ENCODE peak calls at places on chromosomes 2 and 18, in seven cellular contexts. A is sigmoid colon; C is heart left ventricle; U is OCI-LY7; O is fibroblast of lung; J is kidney; L is CD8-positive, alpha-beta T cell. I is an unnamed sample. For H3K4me1, the result is how much of the 10 kb centered on the place peaks cover.

GRCh38 chr2:156343940-156344301 is 11.4 kb upstream of the NR4A2 start:
- DNase-seq in L (no peak), J (no peak), A (no peak), O (peak), C (no peak), U (no peak), I (no peak)

GRCh38 chr2:20573611-20574422 is 77.1 kb downstream of the HS1BP3 start:
- DNase-seq in L (no peak), J (peak), A (peak), O (peak), C (no peak), U (no peak), I (no peak)

GRCh38 chr2:207474871-207475485 is 54.8 kb upstream of the CREB1 start:
- DNase-seq in O (peak), J (no peak), U (peak), A (no peak), C (peak), L (peak), I (no peak)

GRCh38 chr2:149037851-149038250 is 648 bp upstream of the LYPD6B start:
- DNase-seq in A (no peak), L (no peak), O (no peak), U (peak), J (no peak), C (no peak), I (no peak)

GRCh38 chr2:216516730-216517350 is 18.2 kb downstream of the RPL37A start:
- DNase-seq in L (no peak), O (no peak), A (no peak), C (no peak), J (no peak), U (peak), I (no peak)

GRCh38 chr2:164697688-164698290 is 76.5 kb upstream of the GRB14 start:
- DNase-seq in O (no peak), U (peak), J (no peak), C (no peak), A (no peak), L (no peak), I (no peak)

GRCh38 chr2:28683100-28683706 is 68.4 kb upstream of the PPP1CB start:
- DNase-seq in O (peak), A (peak), U (no peak), J (peak), C (peak), L (no peak), I (peak)

GRCh38 chr2:208373460-208374089 is 33.0 kb upstream of the PTH2R start:
- DNase-seq in U (peak), A (no peak), L (peak), C (no peak), J (no peak), O (peak), I (no peak)

GRCh38 chr2:195447353-195447975 is 209.6 kb upstream of the SLC39A10 start:
- DNase-seq in O (no peak), A (no peak), L (no peak), J (no peak), C (no peak), U (no peak), I (no peak)

GRCh38 chr18:74918276-74918675 is 290.7 kb downstream of the PTGR3 start:
- DNase-seq in C (no peak), L (no peak), J (no peak), U (no peak), O (no peak), A (no peak), I (no peak)

GRCh38 chr2:120758181-120759048 is 22.7 kb downstream of the GLI2 start:
- DNase-seq in J (peak), L (no peak), U (no peak), A (peak), C (peak), O (peak), I (no peak)

GRCh38 chr2:189015378-189015777 is 41.2 kb downstream of the COL3A1 start:
- DNase-seq in C (no peak), U (no peak), J (no peak), O (peak), L (no peak), A (no peak), I (no peak)

GRCh38 chr2:216362730-216363129 is 9.6 kb downstream of the MARCHF4 start:
- DNase-seq in O (peak), J (no peak), L (no peak), U (no peak), C (no peak), A (no peak), I (no peak)

GRCh38 chr2:213475433-213475832 is 191.2 kb downstream of the SPAG16 start:
- DNase-seq in U (peak), L (no peak), J (no peak), C (no peak), A (no peak), O (peak), I (no peak)

GRCh38 chr2:129061079-129061785 is 742.6 kb upstream of the HS6ST1 start:
- DNase-seq in A (no peak), L (no peak), O (peak), U (no peak), J (no peak), C (no peak), I (no peak)

GRCh38 chr2:98480598-98480997 is 35.9 kb downstream of the INPP4A start:
- DNase-seq in J (no peak), C (no peak), U (no peak), O (no peak), A (peak), L (no peak), I (no peak)

GRCh38 chr18:79573921-79574491 is 105.6 kb upstream of the CTDP1 start:
- DNase-seq in A (peak), O (no peak), L (no peak), U (no peak), C (peak), J (peak), I (no peak)

GRCh38 chr2:67159929-67160328 is 237.2 kb upstream of the ETAA1 start:
- DNase-seq in O (peak), U (no peak), C (no peak), L (no peak), J (no peak), A (peak), I (no peak)

GRCh38 chr18:59272971-59273935 is at the start of gene RAX:
- DNase-seq in O (no peak), U (no peak), A (no peak), J (peak), C (no peak), L (no peak), I (no peak)

GRCh38 chr2:219131744-219132143 is 28.9 kb downstream of the NHEJ1 start:
- DNase-seq in J (no peak), C (no peak), U (no peak), O (no peak), L (no peak), A (no peak), I (no peak)

GRCh38 chr2:1625281-1626001 is 118.9 kb downstream of the PXDN start:
- DNase-seq in U (no peak), A (peak), L (no peak), C (peak), J (peak), O (peak), I (no peak)

GRCh38 chr2:70344195-70344594 is 42.3 kb upstream of the FAM136A start:
- DNase-seq in A (no peak), O (peak), J (no peak), C (no peak), U (no peak), L (no peak), I (no peak)

GRCh38 chr2:238905224-238905623 is 57.3 kb downstream of the TWIST2 start:
- DNase-seq in J (no peak), O (no peak), A (peak), U (no peak), L (no peak), C (no peak), I (no peak)

GRCh38 chr2:159091981-159092380 is 123.5 kb downstream of the TANC1 start:
- DNase-seq in L (peak), A (no peak), O (no peak), C (no peak), J (no peak), U (peak), I (no peak)

GRCh38 chr2:60530228-60530627 is 23.2 kb downstream of the BCL11A start:
- DNase-seq in U (no peak), J (no peak), A (peak), L (no peak), O (no peak), C (no peak), I (no peak)

GRCh38 chr2:165698621-165698946 is 95.5 kb downstream of the GALNT3 start:
- DNase-seq in L (no peak), O (peak), J (no peak), U (peak), C (peak), A (no peak), I (no peak)

GRCh38 chr2:35160871-35161270 is 1194.7 kb upstream of the CRIM1 start:
- DNase-seq in C (no peak), O (no peak), U (no peak), L (no peak), J (no peak), A (no peak), I (no peak)

GRCh38 chr18:80086281-80086680 is 22.8 kb upstream of the ADNP2 start:
- DNase-seq in C (no peak), A (no peak), U (no peak), O (no peak), J (no peak), L (no peak), I (no peak)

GRCh38 chr18:44626807-44627206 is 53.9 kb upstream of the SETBP1 start:
- DNase-seq in O (peak), C (no peak), U (no peak), J (no peak), A (no peak), L (no peak), I (no peak)

GRCh38 chr2:118040889-118041288 is 27.0 kb upstream of the CCDC93 start:
- DNase-seq in L (no peak), C (no peak), U (no peak), A (no peak), O (no peak), J (no peak), I (no peak)
- TF ChIP-seq CTCF in L (no peak), C (no peak), U (no peak), A (no peak), O (no peak), J (no peak), I (no peak)

DNA sequence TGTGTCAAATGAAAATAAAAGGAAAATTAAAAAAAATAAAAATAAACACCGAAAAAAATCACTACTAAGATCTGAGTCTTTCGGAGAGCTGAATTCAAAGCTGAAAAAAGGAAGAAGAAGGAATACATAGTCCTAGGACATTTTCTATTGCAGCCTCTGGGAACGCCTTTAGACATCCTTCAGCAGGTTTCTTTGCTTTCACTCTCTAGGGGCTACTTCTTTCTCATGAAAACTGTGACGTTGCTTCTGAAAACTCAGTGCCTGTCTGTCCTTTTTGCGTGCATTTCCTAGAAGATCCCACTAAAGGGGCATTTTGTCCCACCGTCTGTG is 708 bp downstream of the STAT4 start:
- DNase-seq in C (no peak), U (no peak), O (no peak), J (no peak), L (no peak), A (no peak), I (no peak)
- H3K4me1 ChIP-seq in C (under half), U (under half), O (under half), J (under half), L (under half), A (under half), I (under half)

GRCh38 chr2:229462144-229462543 is 191.1 kb upstream of the PID1 start:
- DNase-seq in C (no peak), A (no peak), O (no peak), J (no peak), L (no peak), U (no peak), I (no peak)
- TF ChIP-seq CTCF in C (no peak), A (no peak), O (no peak), J (no peak), L (no peak), U (no peak), I (no peak)

DNA sequence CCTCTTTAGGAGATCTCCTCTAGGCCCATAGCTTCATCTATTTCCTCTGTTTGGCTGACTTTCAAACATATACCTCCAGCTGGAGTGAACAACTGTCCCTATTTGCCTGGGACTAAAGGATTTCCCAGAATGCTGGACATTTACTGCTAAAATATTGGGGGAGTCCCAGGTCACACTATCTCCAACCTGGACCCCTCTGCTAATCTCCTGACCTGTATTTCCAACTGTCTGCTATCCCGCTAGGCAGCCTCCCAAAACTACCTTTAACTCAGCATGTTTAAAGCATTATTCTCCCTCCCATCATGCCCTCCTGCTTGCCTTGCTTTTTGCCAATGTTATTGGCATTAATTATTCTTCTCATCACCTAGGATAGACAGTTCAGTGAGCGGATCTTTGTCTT is 77.1 kb downstream of the THADA start:
- DNase-seq in J (no peak), A (no peak), U (no peak), O (no peak), C (no peak), L (no peak), I (no peak)
- H3K4me1 ChIP-seq in J (under half), A (under half), U (under half), O (under half), C (under half), L (under half), I (under half)

I was measured in thoracic aorta.